ENCODE peak calls at places on chromosomes 13 and 19, in eight cellular contexts. A is psoas muscle, D is HTR-8/SVneo, G is thoracic aorta, J is fibroblast of gingiva, E is pancreas, P is GM03348, T is iPS-NIHi11. X is an unnamed sample.

GRCh38 chr19:6723108-6723618 is 2.7 kb upstream of the C3 start:
- DNase-seq in J (peak; percentile 41), P (peak; percentile 51), D (peak; percentile 72), A (peak; percentile 69), G (no peak), T (peak; percentile 55), E (peak; percentile 83), X (peak; percentile 48)

GRCh38 chr19:54154603-54155345 is 4.7 kb downstream of the LENG1 start:
- DNase-seq in J (peak; percentile 60), P (peak; percentile 27), T (no peak), G (no peak), A (no peak), D (no peak), E (no peak), X (peak; percentile 66)

GRCh38 chr13:30340367-30341184 is 33.2 kb upstream of the KATNAL1 start:
- DNase-seq in T (no peak), A (peak; percentile 78), D (no peak), P (peak; percentile 90), G (peak; percentile 38), J (peak; percentile 91), E (no peak), X (peak; percentile 99)

GRCh38 chr19:18491995-18492953 is 29.6 kb downstream of the ELL start:
- DNase-seq in A (no peak), G (no peak), T (no peak), P (no peak), J (no peak), D (no peak), E (no peak), X (no peak)

GRCh38 chr13:41842029-41842428 is 118.9 kb downstream of the VWA8 start:
- DNase-seq in G (no peak), J (peak; percentile 20), T (peak; percentile 12), E (no peak), D (peak; percentile 5), A (no peak), P (no peak), X (peak; percentile 21)

GRCh38 chr13:40801255-40802217 is 12.1 kb downstream of the SLC25A15 start:
- DNase-seq in J (no peak), G (no peak), T (no peak), D (no peak), E (peak; percentile 59), P (no peak), A (no peak), X (no peak)

GRCh38 chr13:95239293-95239692 is 62.0 kb downstream of the ABCC4 start:
- DNase-seq in P (no peak), E (no peak), T (no peak), A (no peak), D (no peak), G (no peak), J (no peak), X (no peak)

GRCh38 chr13:98171806-98172569 is 5.1 kb downstream of the RNF113B start:
- DNase-seq in J (peak; percentile 34), E (no peak), A (peak; percentile 60), G (no peak), D (no peak), P (peak; percentile 59), T (peak; percentile 45), X (peak; percentile 75)

GRCh38 chr19:1252221-1252817 is 3.9 kb downstream of the MIDN start:
- DNase-seq in T (no peak), J (peak; percentile 99), G (peak; percentile 83), D (no peak), E (peak; percentile 92), A (peak; percentile 95), P (peak; percentile 88), X (peak; percentile 99)

GRCh38 chr19:16376649-16377048 is 52.0 kb downstream of the KLF2 start:
- DNase-seq in E (no peak), T (peak; percentile 81), G (no peak), P (peak; percentile 35), J (no peak), D (no peak), A (no peak), X (no peak)

GRCh38 chr19:33819875-33820781 is 23.5 kb downstream of the KCTD15 start:
- DNase-seq in A (peak; percentile 82), P (peak; percentile 92), J (peak; percentile 89), D (no peak), T (peak; percentile 86), G (no peak), E (peak; percentile 75), X (peak; percentile 83)

GRCh38 chr19:13691569-13691968 is 72.8 kb upstream of the MRI1 start:
- DNase-seq in A (no peak), P (no peak), J (no peak), E (no peak), D (no peak), G (no peak), T (no peak), X (no peak)

GRCh38 chr13:19864339-19865309 is 1.2 kb upstream of the ZMYM5 start:
- DNase-seq in D (peak; percentile 53), A (peak; percentile 52), G (no peak), J (peak; percentile 67), T (peak; percentile 46), P (peak; percentile 59), E (peak; percentile 65), X (peak; percentile 67)

GRCh38 chr19:3366761-3367571 is 583 bp downstream of the NFIC start:
- DNase-seq in T (peak; percentile 90), E (peak; percentile 81), D (no peak), A (peak; percentile 78), J (no peak), G (no peak), P (peak; percentile 57), X (no peak)

GRCh38 chr19:33290082-33290815 is 12.1 kb downstream of the CEBPA start:
- DNase-seq in D (no peak), P (no peak), G (no peak), T (no peak), E (no peak), J (no peak), A (no peak), X (peak; percentile 25)

GRCh38 chr13:71864981-71865857 is 1.8 kb downstream of the DACH1 start:
- DNase-seq in T (peak; percentile 31), E (peak; percentile 21), A (peak; percentile 16), G (no peak), J (no peak), D (no peak), P (peak; percentile 4), X (no peak)

GRCh38 chr19:38685666-38686529 is 38.4 kb downstream of the ACTN4 start:
- DNase-seq in J (peak; percentile 55), A (no peak), P (peak; percentile 44), G (no peak), E (no peak), D (no peak), T (no peak), X (peak; percentile 53)

GRCh38 chr13:19759669-19760068 is 23.1 kb downstream of the PSPC1 start:
- DNase-seq in G (no peak), P (no peak), J (no peak), E (no peak), D (no peak), A (no peak), T (no peak), X (no peak)

GRCh38 chr19:31099470-31100190 is 249.6 kb downstream of the TSHZ3 start:
- DNase-seq in P (peak; percentile 64), A (no peak), T (no peak), G (no peak), D (no peak), J (peak; percentile 29), E (no peak), X (peak; percentile 69)

X was measured in AG10803.